ENCODE peak calls at places on chromosomes 6 and 20, in six cellular contexts. I is HCT116, G is heart right ventricle, J is psoas muscle, F is IMR-90, O is neural progenitor cell. S is an unnamed sample. For H3K4me1, the result is how much of the 10 kb centered on the place peaks cover.

GRCh38 chr6:38171997-38172738 is 352.6 kb downstream of the ZFAND3 start:
- DNase-seq in I (no peak), G (no peak), J (no peak), F (no peak), O (no peak), S (peak)

GRCh38 chr20:57501461-57502330 is 23.2 kb downstream of the CTCFL start:
- DNase-seq in I (no peak), G (no peak), J (no peak), F (no peak), O (peak), S (no peak)

GRCh38 chr6:108027594-108027993 is 46.9 kb downstream of the OSTM1 start:
- DNase-seq in I (peak), G (no peak), J (no peak), F (peak), O (no peak), S (no peak)

GRCh38 chr6:37492236-37493046 is 7.3 kb downstream of the CCDC167 start:
- DNase-seq in I (no peak), G (no peak), J (no peak), F (no peak), O (no peak), S (peak)

GRCh38 chr6:143295904-143296303 is 154.6 kb downstream of the ADAT2 start:
- DNase-seq in I (no peak), G (no peak), J (no peak), F (no peak), O (no peak), S (no peak)

GRCh38 chr6:27209659-27210269 is 37.7 kb upstream of the PRSS16 start:
- DNase-seq in I (no peak), G (no peak), J (no peak), F (peak), O (no peak), S (no peak)

GRCh38 chr20:51354769-51355319 is 187.7 kb downstream of the NFATC2 start:
- DNase-seq in I (no peak), G (no peak), J (no peak), F (peak), O (no peak), S (no peak)

GRCh38 chr6:26403888-26404287 is 1.8 kb downstream of the BTN3A1 start:
- DNase-seq in I (no peak), G (no peak), J (no peak), F (no peak), O (peak), S (no peak)

GRCh38 chr6:46610862-46611553 is 41.6 kb downstream of the CYP39A1 start:
- DNase-seq in I (no peak), G (no peak), J (no peak), F (no peak), O (no peak), S (no peak)

GRCh38 chr6:138590796-138591709 is 91.8 kb upstream of the NHSL1 start:
- DNase-seq in I (peak), G (no peak), J (no peak), F (peak), O (peak), S (no peak)

GRCh38 chr20:25230177-25230831 is 17.6 kb upstream of the PYGB start:
- DNase-seq in I (no peak), G (no peak), J (no peak), F (no peak), O (no peak), S (no peak)

GRCh38 chr6:129576456-129576855 is 133.5 kb downstream of the ARHGAP18 start:
- DNase-seq in I (no peak), G (no peak), J (no peak), F (no peak), O (no peak), S (no peak)

GRCh38 chr20:59750209-59750840 is 146.0 kb downstream of the PHACTR3 start:
- DNase-seq in I (no peak), G (no peak), J (no peak), F (no peak), O (no peak), S (no peak)

GRCh38 chr20:59751075-59751711 is 146.9 kb downstream of the PHACTR3 start:
- DNase-seq in I (peak), G (peak), J (peak), F (peak), O (peak), S (peak)

GRCh38 chr20:59749293-59749680 is 144.9 kb downstream of the PHACTR3 start:
- DNase-seq in I (no peak), G (peak), J (peak), F (peak), O (no peak), S (no peak)

GRCh38 chr20:59747671-59748515 is 143.6 kb downstream of the PHACTR3 start:
- DNase-seq in I (no peak), G (no peak), J (no peak), F (no peak), O (no peak), S (no peak)

DNA sequence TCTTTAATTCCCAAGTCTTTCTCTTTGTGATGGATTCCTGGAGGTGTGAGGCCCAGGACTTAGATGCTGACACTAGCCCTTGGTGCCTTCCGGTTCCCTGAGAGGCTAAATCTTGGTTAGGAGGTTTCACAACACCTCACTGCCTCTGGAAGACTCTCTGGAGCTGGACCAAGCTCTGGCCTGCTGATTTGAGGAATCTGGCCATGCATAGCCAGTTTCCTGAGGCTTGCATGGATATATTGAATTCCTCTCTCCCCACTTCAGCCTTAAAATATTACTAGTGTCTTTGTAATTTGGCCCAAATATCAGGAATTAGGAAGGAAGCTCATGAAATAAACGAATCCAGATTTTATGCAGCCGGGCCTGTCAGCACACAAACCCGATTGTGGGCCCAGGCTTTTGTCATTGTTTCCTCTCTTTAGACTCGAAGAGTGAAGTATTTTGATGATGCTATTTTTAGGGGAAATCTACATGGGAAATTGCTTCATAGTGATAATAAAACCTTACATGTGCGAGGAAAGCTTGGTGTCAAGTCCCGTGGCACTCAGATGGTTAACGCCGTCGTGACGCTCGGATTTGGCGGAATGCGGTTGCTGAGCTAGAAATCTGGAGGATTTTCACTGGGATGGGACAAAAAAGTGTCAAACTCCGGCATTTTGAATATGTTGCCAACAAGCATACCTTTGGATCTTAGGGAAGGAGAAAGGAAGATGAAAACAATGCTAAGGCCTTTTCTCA is 144.4 kb downstream of the PHACTR3 start:
- DNase-seq in I (no peak), G (no peak), J (peak), F (peak), O (no peak), S (no peak)
- H3K27ac ChIP-seq in I (no peak), G (no peak), J (no peak), F (no peak), O (no peak), S (no peak)

DNA sequence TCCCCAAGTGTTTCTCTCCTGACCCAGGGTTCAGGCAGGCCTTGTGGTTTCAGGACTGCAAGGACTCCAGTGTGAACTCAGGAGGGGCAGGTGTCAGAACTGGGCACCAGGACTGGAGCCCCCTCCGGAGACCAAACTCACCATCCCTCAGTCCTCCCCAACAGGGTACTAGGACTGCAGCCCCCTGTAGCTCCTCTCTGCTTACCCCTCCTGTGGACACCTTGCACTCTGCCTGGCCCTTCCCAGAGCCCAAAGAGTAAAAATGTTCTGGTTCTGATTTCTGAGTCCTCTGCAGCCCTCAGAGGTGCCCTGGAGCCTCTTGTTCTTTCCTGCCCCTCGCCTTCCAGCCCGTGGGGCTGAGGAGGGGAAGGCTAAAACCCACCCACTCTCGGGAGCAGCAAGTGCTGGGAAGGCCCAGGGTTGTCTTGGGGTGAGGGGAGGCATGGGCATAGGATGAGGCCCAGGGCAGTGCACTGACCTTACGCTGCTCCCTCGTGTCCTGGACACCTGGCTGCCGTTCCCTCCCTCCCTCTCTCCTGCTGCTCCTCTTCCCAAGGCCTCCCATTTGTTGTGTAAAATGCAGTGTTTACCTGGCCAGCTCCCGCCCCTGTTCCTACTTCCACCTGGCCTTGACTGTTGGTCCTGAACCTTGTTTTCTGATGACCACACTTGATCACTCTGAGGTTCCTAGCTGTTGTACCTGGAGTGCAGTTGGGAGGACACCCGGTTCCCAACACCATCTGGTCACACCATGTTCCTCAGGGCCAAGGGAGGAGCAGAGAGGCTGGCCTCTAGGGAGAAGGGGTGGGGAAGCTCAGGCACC is 9.9 kb downstream of the CNPY3 start:
- DNase-seq in I (no peak), G (no peak), J (no peak), F (no peak), O (no peak), S (no peak)
- TF ChIP-seq CTCF in I (no peak), G (no peak), J (no peak), F (no peak), O (no peak), S (no peak)

GRCh38 chr20:10079964-10080363 is 45.2 kb downstream of the ANKEF1 start:
- DNase-seq in I (no peak), G (no peak), J (no peak), F (peak), O (no peak), S (no peak)
- H3K4me1 ChIP-seq in I (under half), G (under half), J (under half), F (under half), O (under half), S (under half)

DNA sequence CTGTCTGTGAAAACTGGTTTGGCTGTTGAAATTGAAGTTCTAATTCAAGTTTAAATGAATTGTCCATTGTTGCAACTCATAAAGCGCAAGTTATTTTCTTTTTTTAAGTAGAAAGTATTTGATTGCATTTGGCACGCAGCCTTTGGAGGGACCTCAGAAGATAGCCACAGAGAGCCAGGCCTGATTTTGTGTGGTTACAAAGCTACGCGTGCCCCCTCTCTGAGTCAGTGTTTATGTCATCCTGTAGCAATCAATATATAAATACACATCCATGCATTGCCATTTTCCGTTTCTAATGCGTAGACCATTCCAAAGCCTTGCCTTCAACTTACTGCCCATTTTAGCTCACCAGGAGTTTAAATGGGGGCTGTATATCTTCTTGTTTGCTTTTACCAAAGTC is 173.2 kb downstream of the TMEM242 start:
- DNase-seq in I (no peak), G (no peak), J (no peak), F (peak), O (no peak), S (no peak)
- H3K27ac ChIP-seq in I (no peak), G (no peak), J (peak), F (peak), O (no peak), S (no peak)

S was measured in lower lobe of right lung.